ENCODE peak calls at places on chromosomes 6 and 20, in nine cellular contexts. One of them, this sample, is unnamed.

GRCh38 chr6:151240861-151241642 is 1.3 kb downstream of the AKAP12 start:
- DNase-seq in HCT116: no peak
- DNase-seq in GM23338: peak; percentile 71
- DNase-seq in SJCRH30: peak; percentile 71
- DNase-seq in pancreas: peak; percentile 72
- DNase-seq in heart left ventricle: peak; percentile 71
- DNase-seq in OCI-LY7: no peak
- DNase-seq in colonic mucosa: peak; percentile 21
- DNase-seq in IMR-90: peak; percentile 73
- DNase-seq in this sample: peak; percentile 41

GRCh38 chr20:63319164-63320040 is 26.4 kb downstream of the COL20A1 start:
- DNase-seq in HCT116: no peak
- DNase-seq in SJCRH30: no peak
- DNase-seq in pancreas: peak; percentile 53
- DNase-seq in OCI-LY7: no peak
- DNase-seq in IMR-90: no peak
- DNase-seq in colonic mucosa: no peak
- DNase-seq in GM23338: no peak
- DNase-seq in heart left ventricle: peak; percentile 54
- DNase-seq in this sample: no peak

GRCh38 chr20:20956586-20956985 is 149.6 kb downstream of the LINC00237 start:
- DNase-seq in SJCRH30: peak; percentile 88
- DNase-seq in HCT116: no peak
- DNase-seq in GM23338: no peak
- DNase-seq in pancreas: no peak
- DNase-seq in colonic mucosa: no peak
- DNase-seq in heart left ventricle: no peak
- DNase-seq in OCI-LY7: no peak
- DNase-seq in IMR-90: no peak
- DNase-seq in this sample: no peak

GRCh38 chr6:84772428-84773132 is 8.2 kb upstream of the TBX18 start:
- DNase-seq in HCT116: no peak
- DNase-seq in SJCRH30: no peak
- DNase-seq in colonic mucosa: no peak
- DNase-seq in heart left ventricle: peak; percentile 66
- DNase-seq in pancreas: no peak
- DNase-seq in IMR-90: no peak
- DNase-seq in GM23338: peak; percentile 47
- DNase-seq in OCI-LY7: no peak
- DNase-seq in this sample: no peak

GRCh38 chr20:22339091-22339881 is 245.1 kb downstream of the FOXA2 start:
- DNase-seq in SJCRH30: peak; percentile 76
- DNase-seq in OCI-LY7: peak; percentile 65
- DNase-seq in GM23338: peak; percentile 92
- DNase-seq in HCT116: peak; percentile 70
- DNase-seq in IMR-90: peak; percentile 63
- DNase-seq in pancreas: no peak
- DNase-seq in colonic mucosa: peak; percentile 78
- DNase-seq in heart left ventricle: no peak
- DNase-seq in this sample: peak; percentile 54

GRCh38 chr20:18588554-18589043 is 745 bp downstream of the DTD1 start:
- DNase-seq in heart left ventricle: no peak
- DNase-seq in SJCRH30: no peak
- DNase-seq in GM23338: peak; percentile 50
- DNase-seq in OCI-LY7: no peak
- DNase-seq in IMR-90: no peak
- DNase-seq in pancreas: no peak
- DNase-seq in colonic mucosa: no peak
- DNase-seq in HCT116: no peak
- DNase-seq in this sample: no peak

GRCh38 chr6:113857565-113858066 is 471 bp downstream of the MARCKS start:
- DNase-seq in heart left ventricle: peak; percentile 60
- DNase-seq in OCI-LY7: no peak
- DNase-seq in HCT116: no peak
- DNase-seq in IMR-90: no peak
- DNase-seq in pancreas: peak; percentile 53
- DNase-seq in colonic mucosa: no peak
- DNase-seq in GM23338: peak; percentile 29
- DNase-seq in SJCRH30: peak; percentile 29
- DNase-seq in this sample: no peak

GRCh38 chr20:25211273-25211672 is 15.8 kb downstream of the ENTPD6 start:
- DNase-seq in heart left ventricle: no peak
- DNase-seq in OCI-LY7: no peak
- DNase-seq in IMR-90: no peak
- DNase-seq in GM23338: no peak
- DNase-seq in HCT116: no peak
- DNase-seq in colonic mucosa: no peak
- DNase-seq in SJCRH30: no peak
- DNase-seq in pancreas: no peak
- DNase-seq in this sample: no peak

GRCh38 chr6:53790886-53791285 is 3.9 kb upstream of the LRRC1 start:
- DNase-seq in colonic mucosa: no peak
- DNase-seq in IMR-90: peak; percentile 41
- DNase-seq in pancreas: no peak
- DNase-seq in HCT116: no peak
- DNase-seq in heart left ventricle: no peak
- DNase-seq in GM23338: no peak
- DNase-seq in SJCRH30: no peak
- DNase-seq in OCI-LY7: no peak
- DNase-seq in this sample: no peak

GRCh38 chr6:169722362-169723199 is 1.7 kb downstream of the PHF10 start:
- DNase-seq in pancreas: peak; percentile 59
- DNase-seq in HCT116: no peak
- DNase-seq in SJCRH30: peak; percentile 38
- DNase-seq in colonic mucosa: peak; percentile 51
- DNase-seq in heart left ventricle: peak; percentile 76
- DNase-seq in IMR-90: peak; percentile 88
- DNase-seq in OCI-LY7: peak; percentile 59
- DNase-seq in GM23338: peak; percentile 66
- DNase-seq in this sample: no peak

DNA sequence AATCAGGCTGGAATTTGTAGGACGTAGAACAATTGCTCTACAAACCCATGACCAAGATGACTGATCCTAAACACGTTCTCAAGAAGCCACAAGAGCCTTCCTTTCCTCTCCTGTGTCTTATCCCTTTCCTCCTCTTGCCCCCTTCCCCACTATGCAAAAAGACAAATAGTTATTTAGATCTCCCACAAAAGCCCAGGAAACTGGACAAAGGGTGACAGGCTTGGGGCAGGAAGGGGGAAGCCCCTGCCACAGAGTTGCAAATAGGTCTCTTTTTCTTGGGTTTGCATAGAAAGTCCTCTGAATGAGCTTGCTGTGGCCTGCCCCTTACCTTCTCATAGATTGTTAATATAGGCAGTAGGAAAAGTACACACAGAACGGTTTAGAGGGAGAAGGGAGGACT is 377.1 kb upstream of the BTBD3 start:
- DNase-seq in colonic mucosa: no peak
- DNase-seq in pancreas: no peak
- DNase-seq in SJCRH30: no peak
- DNase-seq in IMR-90: no peak
- DNase-seq in heart left ventricle: no peak
- DNase-seq in GM23338: peak; percentile 43
- DNase-seq in HCT116: no peak
- DNase-seq in OCI-LY7: no peak
- DNase-seq in this sample: no peak
- H3K4me1 ChIP-seq in colonic mucosa: no peaks in the 10 kb centered on the region
- H3K4me1 ChIP-seq in pancreas: no peaks in the 10 kb centered on the region
- H3K4me1 ChIP-seq in SJCRH30: peaks cover 7% of the 10 kb centered on the region
- H3K4me1 ChIP-seq in IMR-90: no peaks in the 10 kb centered on the region
- H3K4me1 ChIP-seq in heart left ventricle: peaks cover 3% of the 10 kb centered on the region
- H3K4me1 ChIP-seq in GM23338: peaks cover 52% of the 10 kb centered on the region
- H3K4me1 ChIP-seq in HCT116: peaks cover 18% of the 10 kb centered on the region
- H3K4me1 ChIP-seq in OCI-LY7: no peaks in the 10 kb centered on the region
- H3K4me1 ChIP-seq in this sample: no peaks in the 10 kb centered on the region

GRCh38 chr6:105035299-105035698 is 78.4 kb downstream of the LIN28B start:
- DNase-seq in IMR-90: no peak
- DNase-seq in HCT116: no peak
- DNase-seq in GM23338: no peak
- DNase-seq in pancreas: no peak
- DNase-seq in OCI-LY7: no peak
- DNase-seq in heart left ventricle: no peak
- DNase-seq in colonic mucosa: no peak
- DNase-seq in SJCRH30: no peak
- DNase-seq in this sample: no peak
- H3K27ac ChIP-seq in IMR-90: no peak overlapping the region
- H3K27ac ChIP-seq in HCT116: no peak overlapping the region
- H3K27ac ChIP-seq in GM23338: no peak overlapping the region
- H3K27ac ChIP-seq in pancreas: no peak overlapping the region
- H3K27ac ChIP-seq in OCI-LY7: no peak overlapping the region
- H3K27ac ChIP-seq in heart left ventricle: no peak overlapping the region
- H3K27ac ChIP-seq in colonic mucosa: no peak overlapping the region
- H3K27ac ChIP-seq in SJCRH30: no peak overlapping the region
- H3K27ac ChIP-seq in this sample: no peak overlapping the region

DNA sequence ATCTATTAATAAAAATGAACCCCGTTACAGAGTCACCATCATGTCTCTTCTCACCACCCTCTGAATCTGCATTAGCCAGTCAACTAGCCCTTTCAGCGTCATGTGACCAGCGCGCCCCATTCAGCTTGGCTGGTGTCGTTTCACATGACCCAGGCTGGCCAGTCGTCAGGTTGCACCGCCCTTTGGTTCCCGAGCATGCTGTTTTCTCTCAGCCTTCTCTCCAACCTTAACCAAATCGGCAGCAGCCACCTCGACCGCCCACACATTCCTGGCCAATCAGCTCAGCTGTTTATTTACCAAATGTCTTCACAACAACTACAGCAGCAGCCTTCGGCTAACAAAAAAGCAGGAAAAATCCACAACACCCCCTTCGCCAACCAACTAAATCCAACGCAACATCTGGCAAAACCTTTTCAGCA is 5.6 kb downstream of the SRSF3 start:
- DNase-seq in OCI-LY7: no peak
- DNase-seq in SJCRH30: no peak
- DNase-seq in IMR-90: peak; percentile 40
- DNase-seq in GM23338: peak; percentile 78
- DNase-seq in colonic mucosa: no peak
- DNase-seq in pancreas: no peak
- DNase-seq in heart left ventricle: no peak
- DNase-seq in HCT116: no peak
- DNase-seq in this sample: no peak
- H3K4me1 ChIP-seq in OCI-LY7: peaks cover 60% of the 10 kb centered on the region
- H3K4me1 ChIP-seq in SJCRH30: peaks cover 19% of the 10 kb centered on the region
- H3K4me1 ChIP-seq in IMR-90: peaks cover 10% of the 10 kb centered on the region
- H3K4me1 ChIP-seq in GM23338: peaks cover 30% of the 10 kb centered on the region
- H3K4me1 ChIP-seq in colonic mucosa: peaks cover 8% of the 10 kb centered on the region
- H3K4me1 ChIP-seq in pancreas: peaks cover 59% of the 10 kb centered on the region
- H3K4me1 ChIP-seq in heart left ventricle: peaks cover 84% of the 10 kb centered on the region
- H3K4me1 ChIP-seq in HCT116: peaks cover 24% of the 10 kb centered on the region
- H3K4me1 ChIP-seq in this sample: peaks cover 5% of the 10 kb centered on the region

GRCh38 chr6:138107078-138107751 is at the start of gene PERP:
- DNase-seq in HCT116: peak; percentile 57
- DNase-seq in GM23338: peak; percentile 66
- DNase-seq in colonic mucosa: peak; percentile 88
- DNase-seq in SJCRH30: peak; percentile 53
- DNase-seq in pancreas: peak; percentile 90
- DNase-seq in IMR-90: peak; percentile 38
- DNase-seq in OCI-LY7: no peak
- DNase-seq in heart left ventricle: peak; percentile 81
- DNase-seq in this sample: peak; percentile 64

GRCh38 chr6:138109042-138109997 is 2.1 kb upstream of the PERP start:
- DNase-seq in IMR-90: peak; percentile 70
- DNase-seq in colonic mucosa: peak; percentile 86
- DNase-seq in pancreas: no peak
- DNase-seq in HCT116: peak; percentile 78
- DNase-seq in heart left ventricle: no peak
- DNase-seq in GM23338: peak; percentile 65
- DNase-seq in OCI-LY7: peak; percentile 62
- DNase-seq in SJCRH30: peak; percentile 58
- DNase-seq in this sample: peak; percentile 68

GRCh38 chr6:138106665-138107077 is 548 bp downstream of the PERP start:
- DNase-seq in colonic mucosa: no peak
- DNase-seq in heart left ventricle: no peak
- DNase-seq in OCI-LY7: no peak
- DNase-seq in HCT116: no peak
- DNase-seq in pancreas: no peak
- DNase-seq in SJCRH30: no peak
- DNase-seq in GM23338: no peak
- DNase-seq in IMR-90: no peak
- DNase-seq in this sample: no peak

GRCh38 chr6:138105880-138106664 is 1.1 kb downstream of the PERP start:
- DNase-seq in pancreas: no peak
- DNase-seq in OCI-LY7: no peak
- DNase-seq in IMR-90: peak; percentile 15
- DNase-seq in GM23338: peak; percentile 75
- DNase-seq in HCT116: no peak
- DNase-seq in heart left ventricle: no peak
- DNase-seq in colonic mucosa: peak; percentile 40
- DNase-seq in SJCRH30: no peak
- DNase-seq in this sample: no peak

GRCh38 chr6:138107752-138108592 is 753 bp upstream of the PERP start:
- DNase-seq in SJCRH30: no peak
- DNase-seq in IMR-90: no peak
- DNase-seq in GM23338: peak; percentile 59
- DNase-seq in heart left ventricle: no peak
- DNase-seq in colonic mucosa: peak; percentile 92
- DNase-seq in pancreas: peak; percentile 75
- DNase-seq in OCI-LY7: no peak
- DNase-seq in HCT116: peak; percentile 57
- DNase-seq in this sample: no peak
- H3K27ac ChIP-seq in SJCRH30: no peak overlapping the region
- H3K27ac ChIP-seq in IMR-90: no peak overlapping the region
- H3K27ac ChIP-seq in GM23338: no peak overlapping the region
- H3K27ac ChIP-seq in heart left ventricle: peak overlapping the region; percentile 80
- H3K27ac ChIP-seq in colonic mucosa: peak overlapping the region; percentile 98
- H3K27ac ChIP-seq in pancreas: peak overlapping the region; percentile 92
- H3K27ac ChIP-seq in OCI-LY7: no peak overlapping the region
- H3K27ac ChIP-seq in HCT116: peak overlapping the region; percentile 92
- H3K27ac ChIP-seq in this sample: peak overlapping the region; percentile 90

GRCh38 chr20:496126-496696 is 33.9 kb upstream of the TBC1D20 start:
- DNase-seq in heart left ventricle: no peak
- DNase-seq in GM23338: no peak
- DNase-seq in HCT116: no peak
- DNase-seq in colonic mucosa: no peak
- DNase-seq in SJCRH30: no peak
- DNase-seq in OCI-LY7: no peak
- DNase-seq in pancreas: no peak
- DNase-seq in IMR-90: peak; percentile 49
- DNase-seq in this sample: no peak
- H3K4me1 ChIP-seq in heart left ventricle: peaks cover 22% of the 10 kb centered on the region
- H3K4me1 ChIP-seq in GM23338: no peaks in the 10 kb centered on the region
- H3K4me1 ChIP-seq in HCT116: no peaks in the 10 kb centered on the region
- H3K4me1 ChIP-seq in colonic mucosa: no peaks in the 10 kb centered on the region
- H3K4me1 ChIP-seq in SJCRH30: no peaks in the 10 kb centered on the region
- H3K4me1 ChIP-seq in OCI-LY7: no peaks in the 10 kb centered on the region
- H3K4me1 ChIP-seq in pancreas: peaks cover 9% of the 10 kb centered on the region
- H3K4me1 ChIP-seq in IMR-90: no peaks in the 10 kb centered on the region
- H3K4me1 ChIP-seq in this sample: peaks cover 4% of the 10 kb centered on the region